ENCODE peak calls at places on chromosomes 6 and 20, in six cellular contexts. E is CD8-positive, alpha-beta memory T cell; M is breast epithelium; O is iris pigment epithelial cell; D is cardiac fibroblast; K is stimulated activated CD8-positive, alpha-beta memory T cell treated with anti-CD3 and anti-CD28 coated beads, Interleukin-15, amount 100 ng/mL, for 24 hours. Z is an unnamed sample.
A peak's percentile ranks its signal among the peaks of the same experiment; 100 is the strongest.

GRCh38 chr6:139248911-139249310 is 42.9 kb downstream of the TXLNB start:
- DNase-seq in E (no peak), M (no peak), O (no peak), D (no peak), K (no peak), Z (peak; percentile 43)

GRCh38 chr6:82680192-82680591 is 316.6 kb downstream of the TPBG start:
- DNase-seq in E (no peak), M (no peak), O (no peak), D (no peak), K (no peak), Z (no peak)

GRCh38 chr6:109695468-109695867 is 4.4 kb downstream of the FIG4 start:
- DNase-seq in E (no peak), M (no peak), O (peak; percentile 15), D (peak; percentile 28), K (no peak), Z (no peak)

GRCh38 chr6:97697450-97697849 is 414.4 kb upstream of the MMS22L start:
- DNase-seq in E (no peak), M (no peak), O (peak; percentile 84), D (peak; percentile 77), K (no peak), Z (no peak)

GRCh38 chr6:138406443-138406842 is 2.4 kb downstream of the HEBP2 start:
- DNase-seq in E (no peak), M (no peak), O (no peak), D (no peak), K (no peak), Z (no peak)

GRCh38 chr20:38125157-38126056 is 39.7 kb downstream of the TGM2 start:
- DNase-seq in E (no peak), M (peak; percentile 85), O (peak; percentile 76), D (peak; percentile 84), K (no peak), Z (peak; percentile 91)

GRCh38 chr20:11544029-11544678 is 373.5 kb upstream of the BTBD3 start:
- DNase-seq in E (no peak), M (no peak), O (peak; percentile 71), D (peak; percentile 85), K (no peak), Z (peak; percentile 86)

GRCh38 chr20:47088339-47088738 is 193.7 kb downstream of the EYA2 start:
- DNase-seq in E (no peak), M (no peak), O (no peak), D (no peak), K (no peak), Z (no peak)

GRCh38 chr6:137637161-137637560 is 143.0 kb upstream of the OLIG3 start:
- DNase-seq in E (no peak), M (no peak), O (peak; percentile 99), D (peak; percentile 96), K (no peak), Z (peak; percentile 100)

GRCh38 chr6:98627129-98627775 is 207.1 kb upstream of the POU3F2 start:
- DNase-seq in E (no peak), M (no peak), O (no peak), D (no peak), K (no peak), Z (no peak)

GRCh38 chr6:52369234-52369633 is 7.3 kb downstream of the PAQR8 start:
- DNase-seq in E (no peak), M (no peak), O (no peak), D (no peak), K (no peak), Z (no peak)

Z was measured in fibroblast of the aortic adventitia.